ENCODE peak calls at places on chromosomes 3 and 15, in eight cellular contexts. T is Karpas-422, N is MM.1S, B is PC-3, G is transverse colon, U is RWPE2, L is ovary, E is thoracic aorta. O is an unnamed sample.

GRCh38 chr3:47428585-47429145 is 47.1 kb downstream of the SCAP start:
- DNase-seq in L (peak; percentile 14), G (no peak), B (no peak), T (no peak), N (no peak), U (no peak), E (no peak), O (peak; percentile 1)

GRCh38 chr15:95620934-95621579 is 709.4 kb upstream of the NR2F2 start:
- DNase-seq in E (no peak), N (peak; percentile 40), B (no peak), G (no peak), U (no peak), T (no peak), L (no peak), O (no peak)

GRCh38 chr3:13613343-13614190 is 64.6 kb downstream of the FBLN2 start:
- DNase-seq in B (no peak), N (no peak), G (no peak), U (peak; percentile 20), T (no peak), L (peak; percentile 13), E (no peak), O (no peak)

GRCh38 chr3:192772495-192772894 is 45.2 kb upstream of the FGF12 start:
- DNase-seq in U (no peak), G (no peak), T (peak; percentile 65), N (peak; percentile 23), L (no peak), B (peak; percentile 70), E (no peak), O (no peak)

GRCh38 chr3:14523792-14524191 is 16.4 kb downstream of the GRIP2 start:
- DNase-seq in B (peak; percentile 35), T (no peak), U (peak; percentile 12), G (no peak), N (no peak), E (no peak), L (no peak), O (no peak)

GRCh38 chr3:42066516-42067181 is 24.5 kb upstream of the TRAK1 start:
- DNase-seq in B (no peak), T (peak; percentile 79), G (no peak), E (no peak), L (no peak), N (no peak), U (no peak), O (no peak)

GRCh38 chr3:194204036-194204792 is 68.3 kb downstream of the HES1 start:
- DNase-seq in U (no peak), G (no peak), L (peak; percentile 43), T (no peak), B (peak; percentile 18), N (peak; percentile 52), E (no peak), O (peak; percentile 29)

GRCh38 chr15:83010709-83011270 is 649 bp downstream of the C15orf40 start:
- DNase-seq in N (peak; percentile 80), U (no peak), G (peak; percentile 82), T (peak; percentile 91), E (peak; percentile 44), B (peak; percentile 71), L (peak; percentile 75), O (peak; percentile 69)

GRCh38 chr3:133742351-133743091 is 3.7 kb upstream of the TF start:
- DNase-seq in N (peak; percentile 25), B (peak; percentile 77), G (no peak), E (no peak), U (no peak), L (no peak), T (no peak), O (no peak)

GRCh38 chr3:8871306-8871705 is 92.0 kb downstream of the RAD18 start:
- DNase-seq in B (no peak), L (no peak), T (no peak), G (no peak), N (no peak), U (no peak), E (no peak), O (no peak)

GRCh38 chr3:38000965-38001455 is 10.4 kb downstream of the VILL start:
- DNase-seq in E (no peak), N (no peak), U (peak; percentile 30), L (peak; percentile 34), T (no peak), G (no peak), B (no peak), O (peak; percentile 1)

GRCh38 chr3:36461588-36461987 is 81.3 kb downstream of the STAC start:
- DNase-seq in E (no peak), U (no peak), G (no peak), N (no peak), T (no peak), B (no peak), L (no peak), O (no peak)

GRCh38 chr3:59451041-59451763 is 401.4 kb upstream of the CFAP20DC start:
- DNase-seq in G (peak; percentile 38), B (no peak), U (no peak), E (no peak), L (no peak), N (peak; percentile 98), T (no peak), O (no peak)

GRCh38 chr3:143413372-143413771 is 293.8 kb downstream of the CHST2 start:
- DNase-seq in N (no peak), G (no peak), B (no peak), T (peak; percentile 69), U (no peak), E (no peak), L (no peak), O (no peak)

GRCh38 chr3:133273346-133273745 is 126.5 kb upstream of the BFSP2 start:
- DNase-seq in T (no peak), N (no peak), G (no peak), B (no peak), U (no peak), E (no peak), L (no peak), O (no peak)

GRCh38 chr15:64930778-64931240 is 19.1 kb downstream of the ANKDD1A start:
- DNase-seq in N (peak; percentile 31), E (no peak), U (peak; percentile 64), T (no peak), G (no peak), B (no peak), L (no peak), O (no peak)

GRCh38 chr3:10342781-10343180 is 21.9 kb upstream of the SEC13 start:
- DNase-seq in T (no peak), L (no peak), G (no peak), E (no peak), B (no peak), U (no peak), N (no peak), O (no peak)
- H3K4me1 ChIP-seq in T (peaks cover 11% of the 10 kb centered on the region), L (no peaks in the 10 kb centered on the region), G (no peaks in the 10 kb centered on the region), E (no peaks in the 10 kb centered on the region), B (no peaks in the 10 kb centered on the region), U (no peaks in the 10 kb centered on the region), N (no peaks in the 10 kb centered on the region), O (no peaks in the 10 kb centered on the region)

DNA sequence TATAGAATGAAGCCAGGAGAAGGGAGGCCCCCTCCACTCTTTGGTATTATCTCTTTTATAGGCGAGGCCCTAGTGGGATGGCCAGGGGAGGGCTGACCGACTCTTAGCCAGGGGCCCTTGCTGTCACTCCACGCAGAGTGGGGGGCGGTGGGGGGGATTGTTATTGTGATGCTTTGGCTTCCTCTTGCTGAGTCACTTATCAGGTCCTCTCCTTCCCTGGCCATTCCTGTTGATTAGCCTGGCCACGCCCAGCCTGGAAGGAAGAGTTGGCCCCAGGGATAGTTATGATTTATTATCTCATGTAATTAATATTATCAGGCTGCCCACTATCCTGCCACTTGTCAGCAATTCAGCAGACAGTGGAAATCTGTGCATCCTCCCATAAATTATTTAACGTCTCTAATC is 25.5 kb upstream of the SKOR1 start:
- DNase-seq in U (no peak), T (no peak), B (no peak), L (no peak), N (no peak), G (no peak), E (no peak), O (no peak)
- H3K4me1 ChIP-seq in U (no peaks in the 10 kb centered on the region), T (peaks cover 17% of the 10 kb centered on the region), B (no peaks in the 10 kb centered on the region), L (no peaks in the 10 kb centered on the region), N (peaks cover 7% of the 10 kb centered on the region), G (no peaks in the 10 kb centered on the region), E (no peaks in the 10 kb centered on the region), O (no peaks in the 10 kb centered on the region)

GRCh38 chr3:122421836-122422235 is 6.0 kb upstream of the WDR5B start:
- DNase-seq in U (no peak), L (no peak), G (no peak), N (no peak), E (no peak), B (no peak), T (no peak), O (no peak)
- H3K4me1 ChIP-seq in U (no peaks in the 10 kb centered on the region), L (peaks cover 3% of the 10 kb centered on the region), G (peaks cover 10% of the 10 kb centered on the region), N (no peaks in the 10 kb centered on the region), E (peaks cover 5% of the 10 kb centered on the region), B (peaks cover 7% of the 10 kb centered on the region), T (peaks cover 13% of the 10 kb centered on the region), O (peaks cover 6% of the 10 kb centered on the region)

GRCh38 chr3:160806686-160807085 is 50.7 kb downstream of the PPM1L start:
- DNase-seq in B (no peak), U (no peak), E (no peak), G (no peak), N (no peak), L (no peak), T (no peak), O (no peak)

GRCh38 chr3:160801386-160802118 is 45.5 kb downstream of the PPM1L start:
- DNase-seq in T (no peak), U (no peak), G (peak; percentile 63), B (peak; percentile 33), E (peak; percentile 26), L (no peak), N (no peak), O (no peak)

GRCh38 chr3:160808838-160809237 is 52.8 kb downstream of the PPM1L start:
- DNase-seq in N (no peak), E (no peak), L (no peak), G (no peak), T (no peak), U (no peak), B (no peak), O (peak; percentile 16)

GRCh38 chr3:160806094-160806493 is 50.1 kb downstream of the PPM1L start:
- DNase-seq in G (no peak), L (no peak), U (no peak), B (no peak), E (no peak), N (no peak), T (no peak), O (no peak)

GRCh38 chr3:160804762-160805161 is 48.7 kb downstream of the PPM1L start:
- DNase-seq in T (no peak), G (peak; percentile 47), B (no peak), L (peak; percentile 37), U (no peak), E (no peak), N (no peak), O (no peak)
- H3K4me1 ChIP-seq in T (no peaks in the 10 kb centered on the region), G (peaks cover 30% of the 10 kb centered on the region), B (no peaks in the 10 kb centered on the region), L (no peaks in the 10 kb centered on the region), U (no peaks in the 10 kb centered on the region), E (peaks cover 29% of the 10 kb centered on the region), N (no peaks in the 10 kb centered on the region), O (peaks cover 10% of the 10 kb centered on the region)

GRCh38 chr3:172516318-172517214 is 6.7 kb downstream of the TNFSF10 start:
- DNase-seq in N (no peak), L (peak; percentile 45), G (peak; percentile 75), T (no peak), B (peak; percentile 95), U (peak; percentile 87), E (no peak), O (no peak)
- H3K4me1 ChIP-seq in N (peaks cover 22% of the 10 kb centered on the region), L (peaks cover 7% of the 10 kb centered on the region), G (peaks cover 82% of the 10 kb centered on the region), T (no peaks in the 10 kb centered on the region), B (peaks cover 20% of the 10 kb centered on the region), U (peaks cover 32% of the 10 kb centered on the region), E (no peaks in the 10 kb centered on the region), O (peaks cover 16% of the 10 kb centered on the region)